ENCODE peak calls at places on chromosomes 6 and 20, in six cellular contexts. V is A549, K is ovary, A is esophagus muscularis mucosa, T is stomach, W is SK-N-SH. F is an unnamed sample.

GRCh38 chr6:32291549-32291948 is 67.7 kb upstream of the NOTCH4 start:
- DNase-seq in V (no peak), K (no peak), A (no peak), T (no peak), W (no peak), F (no peak)

GRCh38 chr20:53899351-53900167 is 170.8 kb downstream of the BCAS1 start:
- DNase-seq in V (peak), K (no peak), A (no peak), T (peak), W (peak), F (peak)

GRCh38 chr6:113625850-113626249 is 231.3 kb upstream of the MARCKS start:
- DNase-seq in V (no peak), K (no peak), A (no peak), T (no peak), W (no peak), F (no peak)

GRCh38 chr6:87029711-87030314 is 65.1 kb downstream of the CGA start:
- DNase-seq in V (peak), K (no peak), A (no peak), T (no peak), W (peak), F (no peak)

GRCh38 chr6:145349950-145350510 is 385.3 kb downstream of the EPM2A start:
- DNase-seq in V (no peak), K (no peak), A (no peak), T (no peak), W (no peak), F (no peak)

GRCh38 chr6:125471703-125472102 is 169.9 kb upstream of the HDDC2 start:
- DNase-seq in V (no peak), K (no peak), A (no peak), T (no peak), W (no peak), F (no peak)

GRCh38 chr6:13952101-13952500 is 27.3 kb downstream of the RNF182 start:
- DNase-seq in V (no peak), K (no peak), A (no peak), T (no peak), W (no peak), F (no peak)

GRCh38 chr20:47784599-47785320 is 521 bp downstream of the SULF2 start:
- DNase-seq in V (peak), K (peak), A (no peak), T (no peak), W (peak), F (no peak)

GRCh38 chr20:889110-889509 is 27.0 kb downstream of the ANGPT4 start:
- DNase-seq in V (no peak), K (no peak), A (no peak), T (no peak), W (no peak), F (no peak)

GRCh38 chr6:158048589-158048988 is 66.9 kb downstream of the SYNJ2 start:
- DNase-seq in V (no peak), K (no peak), A (no peak), T (no peak), W (no peak), F (no peak)

GRCh38 chr20:64269604-64270411 is 14.3 kb downstream of the PCMTD2 start:
- DNase-seq in V (no peak), K (no peak), A (no peak), T (no peak), W (no peak), F (no peak)

GRCh38 chr20:4102381-4102780 is 87.0 kb upstream of the RNF24 start:
- DNase-seq in V (no peak), K (no peak), A (peak), T (no peak), W (no peak), F (no peak)

GRCh38 chr6:12767016-12767415 is 50.4 kb downstream of the PHACTR1 start:
- DNase-seq in V (no peak), K (no peak), A (no peak), T (no peak), W (no peak), F (no peak)

GRCh38 chr6:36769676-36770499 is 69.4 kb downstream of the CPNE5 start:
- DNase-seq in V (no peak), K (no peak), A (no peak), T (peak), W (no peak), F (no peak)

GRCh38 chr6:147741419-147741818 is 232.9 kb downstream of the SAMD5 start:
- DNase-seq in V (no peak), K (no peak), A (no peak), T (no peak), W (no peak), F (no peak)

GRCh38 chr6:109790131-109790530 is 99.0 kb downstream of the FIG4 start:
- DNase-seq in V (no peak), K (no peak), A (no peak), T (no peak), W (no peak), F (no peak)

GRCh38 chr6:16540804-16541752 is 220.2 kb downstream of the ATXN1 start:
- DNase-seq in V (peak), K (no peak), A (no peak), T (no peak), W (no peak), F (no peak)

GRCh38 chr6:108549741-108550140 is 11.0 kb upstream of the FOXO3 start:
- DNase-seq in V (peak), K (no peak), A (no peak), T (no peak), W (no peak), F (no peak)

GRCh38 chr6:19210849-19211590 is 626.1 kb upstream of the ID4 start:
- DNase-seq in V (peak), K (no peak), A (no peak), T (no peak), W (peak), F (no peak)

GRCh38 chr6:22754111-22754510 is 184.7 kb downstream of the HDGFL1 start:
- DNase-seq in V (no peak), K (no peak), A (no peak), T (no peak), W (no peak), F (no peak)

GRCh38 chr6:139510040-139510815 is 135.8 kb upstream of the CITED2 start:
- DNase-seq in V (no peak), K (no peak), A (no peak), T (no peak), W (no peak), F (no peak)

GRCh38 chr6:46484081-46484820 is 7.0 kb downstream of the RCAN2 start:
- DNase-seq in V (no peak), K (no peak), A (no peak), T (no peak), W (no peak), F (no peak)

GRCh38 chr6:4804095-4804494 is 27.9 kb downstream of the CDYL start:
- DNase-seq in V (peak), K (no peak), A (no peak), T (no peak), W (no peak), F (no peak)

GRCh38 chr6:122621638-122622037 is 11.4 kb downstream of the PKIB start:
- DNase-seq in V (no peak), K (no peak), A (no peak), T (no peak), W (no peak), F (no peak)

GRCh38 chr6:102075539-102075938 is 682.0 kb downstream of the GRIK2 start:
- DNase-seq in V (peak), K (no peak), A (no peak), T (no peak), W (no peak), F (no peak)

GRCh38 chr6:42403415-42403814 is 48.3 kb downstream of the TRERF1 start:
- DNase-seq in V (no peak), K (no peak), A (no peak), T (no peak), W (no peak), F (no peak)

GRCh38 chr20:934186-934840 is 18.2 kb upstream of the ANGPT4 start:
- DNase-seq in V (no peak), K (no peak), A (no peak), T (no peak), W (no peak), F (peak)

GRCh38 chr6:33693186-33694158 is 18.0 kb downstream of the UQCC2 start:
- DNase-seq in V (no peak), K (no peak), A (no peak), T (no peak), W (peak), F (peak)

GRCh38 chr6:139640453-139640852 is 266.0 kb upstream of the CITED2 start:
- DNase-seq in V (no peak), K (no peak), A (no peak), T (no peak), W (no peak), F (no peak)

GRCh38 chr20:37298190-37298939 is 8.9 kb downstream of the MANBAL start:
- DNase-seq in V (peak), K (no peak), A (no peak), T (peak), W (no peak), F (no peak)

GRCh38 chr20:23132930-23133559 is 46.9 kb upstream of the CD93 start:
- DNase-seq in V (no peak), K (no peak), A (no peak), T (no peak), W (no peak), F (peak)

GRCh38 chr20:50734730-50735679 is 3.6 kb downstream of the PARD6B start:
- DNase-seq in V (no peak), K (no peak), A (no peak), T (no peak), W (no peak), F (no peak)

GRCh38 chr20:50735813-50736212 is 4.4 kb downstream of the PARD6B start:
- DNase-seq in V (peak), K (no peak), A (no peak), T (no peak), W (no peak), F (no peak)

GRCh38 chr20:50731930-50732690 is 730 bp downstream of the PARD6B start:
- DNase-seq in V (peak), K (no peak), A (peak), T (no peak), W (no peak), F (no peak)

GRCh38 chr20:50731055-50731929 is at the start of gene PARD6B:
- DNase-seq in V (peak), K (peak), A (peak), T (peak), W (peak), F (peak)

DNA sequence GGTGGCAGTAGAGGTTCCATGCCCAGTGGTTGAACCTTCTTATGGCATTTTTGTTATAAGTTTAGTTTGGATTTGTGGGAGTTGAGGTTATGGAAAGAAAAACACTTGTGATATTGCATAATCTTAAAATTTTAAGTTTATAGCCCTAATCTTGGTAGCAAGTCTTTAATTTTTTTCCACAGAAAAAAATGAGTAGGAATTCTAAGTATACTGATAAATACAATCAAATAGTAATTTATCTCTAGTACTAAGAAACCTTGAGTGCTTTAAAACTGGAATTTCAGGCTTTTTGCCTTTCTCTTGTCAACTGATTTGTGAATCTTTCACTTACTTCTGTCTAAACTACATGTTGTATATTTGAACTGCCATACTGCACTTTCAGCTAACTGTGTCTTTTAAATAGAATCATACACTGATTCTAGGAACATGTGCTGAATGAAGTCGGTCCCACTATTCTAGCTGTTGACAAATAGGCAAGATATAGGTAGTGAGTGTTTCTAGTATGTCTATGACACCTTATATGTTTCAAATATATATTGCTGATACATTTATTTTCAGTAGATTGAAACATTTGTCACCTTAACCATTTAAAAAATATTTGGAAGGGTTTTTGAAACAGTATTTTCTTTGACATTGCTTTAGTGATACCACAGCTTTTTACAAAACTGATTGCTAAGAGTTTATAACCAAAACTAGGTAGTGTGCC is 2.4 kb downstream of the PARD6B start:
- DNase-seq in V (no peak), K (no peak), A (no peak), T (no peak), W (no peak), F (no peak)
- H3K4me3 ChIP-seq in V (peak), K (no peak), A (no peak), T (peak), W (no peak), F (no peak)

GRCh38 chr6:26025047-26025893 is 62.0 kb upstream of the HFE start:
- DNase-seq in V (peak), K (no peak), A (no peak), T (no peak), W (no peak), F (no peak)
- TF ChIP-seq EP300 in V (no peak), K (peak), A (peak), T (peak), W (no peak), F (no peak)

GRCh38 chr6:130367767-130368166 is 1.9 kb downstream of the TMEM200A start:
- DNase-seq in V (no peak), K (no peak), A (no peak), T (no peak), W (no peak), F (no peak)
- H3K4me3 ChIP-seq in V (no peak), K (peak), A (no peak), T (no peak), W (peak), F (no peak)

GRCh38 chr6:2857580-2858337 is 16.1 kb upstream of the SERPINB1 start:
- DNase-seq in V (peak), K (peak), A (peak), T (no peak), W (peak), F (no peak)
- TF ChIP-seq EP300 in V (no peak), K (no peak), A (no peak), T (no peak), W (no peak), F (no peak)

DNA sequence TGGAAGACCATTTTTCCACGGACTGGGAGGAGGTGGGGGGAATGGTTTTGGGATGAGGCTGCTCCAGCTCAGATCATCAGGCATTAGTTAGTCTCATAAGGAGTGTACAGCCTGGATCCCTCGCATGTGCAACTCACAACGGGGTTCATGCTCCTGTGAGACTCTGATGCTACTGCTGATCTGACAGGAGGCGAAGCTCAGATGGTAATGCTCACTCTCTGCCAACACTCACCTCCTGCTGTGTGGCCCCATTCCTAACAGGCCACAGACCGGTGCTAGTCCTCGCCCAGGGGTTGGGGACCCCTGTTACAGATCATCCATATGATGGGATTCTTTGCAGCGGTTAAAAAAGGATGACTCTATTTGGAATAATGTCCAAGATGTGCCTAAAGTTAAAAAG is 27.6 kb upstream of the BMP7 start:
- DNase-seq in V (no peak), K (no peak), A (no peak), T (no peak), W (no peak), F (no peak)
- H3K4me3 ChIP-seq in V (no peak), K (no peak), A (no peak), T (no peak), W (no peak), F (no peak)

DNA sequence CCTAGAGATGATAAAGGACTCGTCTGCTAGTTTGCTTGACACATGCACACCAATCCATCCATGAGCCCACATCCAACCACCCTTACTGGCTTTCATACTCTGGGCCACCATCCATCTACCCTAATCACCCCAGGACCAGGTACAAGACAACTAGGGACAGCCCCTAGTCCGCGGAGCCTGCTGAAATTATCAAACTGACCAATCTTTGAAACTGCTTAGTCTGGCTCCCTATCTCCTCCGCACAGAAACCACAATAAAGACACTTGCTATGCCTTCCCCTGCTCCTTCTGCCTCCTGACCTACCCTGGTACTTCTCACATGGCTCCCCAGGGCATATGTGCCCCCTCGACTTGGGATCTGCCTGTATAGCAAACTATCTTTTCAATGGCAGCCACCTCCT is 33.1 kb downstream of the PXDC1 start:
- DNase-seq in V (no peak), K (no peak), A (no peak), T (no peak), W (no peak), F (no peak)
- TF ChIP-seq EP300 in V (no peak), K (no peak), A (no peak), T (no peak), W (no peak), F (no peak)

DNA sequence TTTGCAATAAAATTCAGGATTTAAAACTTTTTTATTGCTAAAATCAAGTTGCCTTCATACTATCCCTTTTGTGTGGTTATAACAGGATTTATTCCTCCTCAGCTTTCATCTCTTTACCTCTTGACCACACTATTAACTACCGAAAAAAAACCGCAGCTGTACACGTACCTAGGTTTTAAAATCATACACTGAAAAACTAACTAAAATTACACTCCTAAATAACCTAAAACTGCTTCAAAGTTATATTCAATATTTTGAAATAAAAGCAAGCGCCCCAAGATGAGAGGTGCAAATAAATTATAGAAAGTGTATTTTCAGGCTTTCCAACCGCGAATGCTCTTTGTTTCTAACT is 1.4 kb downstream of the MPC1 start:
- DNase-seq in V (no peak), K (no peak), A (no peak), T (no peak), W (no peak), F (no peak)
- H3K4me3 ChIP-seq in V (peak), K (peak), A (peak), T (peak), W (peak), F (peak)